ENCODE peak calls at places on chromosomes 4 and X, in nine cellular contexts. I is astrocyte of the spinal cord, F is GM23338, N is WTC11, H is GM20000, C is fibroblast of mammary gland, D is left ventricle myocardium inferior, T is progenitor cell of endocrine pancreas, J is nephron progenitor cell. V is an unnamed sample.

GRCh38 chrX:7925867-7926472 is 1.2 kb downstream of the PNPLA4 start:
- DNase-seq in I (peak; percentile 73), F (peak; percentile 71), N (peak; percentile 58), H (peak; percentile 39), C (peak; percentile 74), D (peak; percentile 28), T (peak; percentile 56), J (peak; percentile 69), V (peak; percentile 68)

GRCh38 chr4:28523791-28524190 is 1663.2 kb downstream of the STIM2 start:
- DNase-seq in I (no peak), F (no peak), N (no peak), H (no peak), C (no peak), D (no peak), T (no peak), J (no peak), V (no peak)

GRCh38 chr4:183321516-183321915 is 710 bp downstream of the CLDN24 start:
- DNase-seq in I (no peak), F (no peak), N (no peak), H (no peak), C (no peak), D (no peak), T (no peak), J (no peak), V (no peak)

GRCh38 chr4:157804986-157805385 is 367.8 kb downstream of the GASK1B start:
- DNase-seq in I (peak; percentile 12), F (peak; percentile 48), N (no peak), H (no peak), C (peak; percentile 13), D (no peak), T (no peak), J (no peak), V (no peak)

GRCh38 chr4:55661398-55662056 is 25.4 kb upstream of the NMU start:
- DNase-seq in I (no peak), F (no peak), N (no peak), H (no peak), C (no peak), D (no peak), T (no peak), J (no peak), V (no peak)

GRCh38 chrX:136063340-136064079 is 78.3 kb downstream of the SLC9A6 start:
- DNase-seq in I (peak; percentile 58), F (no peak), N (no peak), H (no peak), C (peak; percentile 37), D (no peak), T (no peak), J (no peak), V (peak; percentile 72)

GRCh38 chr4:25835384-25835783 is 27.4 kb downstream of the SEL1L3 start:
- DNase-seq in I (no peak), F (no peak), N (no peak), H (no peak), C (no peak), D (no peak), T (no peak), J (no peak), V (no peak)

GRCh38 chr4:106763044-106763443 is 273.1 kb downstream of the DKK2 start:
- DNase-seq in I (peak; percentile 18), F (peak; percentile 5), N (no peak), H (no peak), C (peak; percentile 6), D (no peak), T (no peak), J (no peak), V (peak; percentile 68)

GRCh38 chr4:128335541-128335940 is 47.9 kb upstream of the PGRMC2 start:
- DNase-seq in I (no peak), F (no peak), N (no peak), H (no peak), C (no peak), D (no peak), T (no peak), J (no peak), V (no peak)

GRCh38 chr4:78612398-78613005 is 60.9 kb downstream of the ANXA3 start:
- DNase-seq in I (peak; percentile 59), F (peak; percentile 58), N (no peak), H (peak; percentile 24), C (peak; percentile 69), D (no peak), T (no peak), J (no peak), V (no peak)

GRCh38 chr4:156968479-156968984 is 3.1 kb downstream of the PDGFC start:
- DNase-seq in I (peak; percentile 90), F (peak; percentile 85), N (peak; percentile 66), H (peak; percentile 60), C (peak; percentile 85), D (peak; percentile 36), T (peak; percentile 37), J (peak; percentile 73), V (peak; percentile 82)

GRCh38 chr4:48590884-48591283 is 100.8 kb downstream of the ZAR1 start:
- DNase-seq in I (no peak), F (no peak), N (no peak), H (no peak), C (no peak), D (no peak), T (no peak), J (no peak), V (no peak)

GRCh38 chr4:156751486-156751885 is 220.1 kb downstream of the PDGFC start:
- DNase-seq in I (peak; percentile 50), F (no peak), N (no peak), H (no peak), C (peak; percentile 43), D (no peak), T (no peak), J (no peak), V (no peak)

GRCh38 chr4:67428819-67429218 is 116.5 kb downstream of the CENPC start:
- DNase-seq in I (no peak), F (no peak), N (no peak), H (no peak), C (no peak), D (no peak), T (no peak), J (no peak), V (no peak)

GRCh38 chrX:118627084-118627758 is 100.2 kb upstream of the IL13RA1 start:
- DNase-seq in I (no peak), F (peak; percentile 14), N (no peak), H (no peak), C (peak; percentile 11), D (no peak), T (no peak), J (no peak), V (no peak)

GRCh38 chrX:33207056-33207455 is 4.3 kb downstream of the DMD start:
- DNase-seq in I (no peak), F (no peak), N (no peak), H (no peak), C (no peak), D (no peak), T (no peak), J (no peak), V (no peak)

GRCh38 chrX:44036336-44036735 is 63.1 kb upstream of the NDP start:
- DNase-seq in I (peak; percentile 76), F (no peak), N (no peak), H (no peak), C (peak; percentile 70), D (no peak), T (no peak), J (no peak), V (no peak)

GRCh38 chr4:75213480-75213879 is 280.6 kb downstream of the PARM1 start:
- DNase-seq in I (no peak), F (no peak), N (no peak), H (no peak), C (no peak), D (no peak), T (no peak), J (no peak), V (no peak)

GRCh38 chrX:43706786-43707185 is 50.7 kb downstream of the MAOA start:
- DNase-seq in I (no peak), F (no peak), N (no peak), H (no peak), C (peak; percentile 22), D (no peak), T (no peak), J (no peak), V (no peak)

GRCh38 chr4:25284466-25284865 is 28.1 kb upstream of the ZCCHC4 start:
- DNase-seq in I (no peak), F (no peak), N (no peak), H (no peak), C (no peak), D (no peak), T (no peak), J (no peak), V (no peak)

DNA sequence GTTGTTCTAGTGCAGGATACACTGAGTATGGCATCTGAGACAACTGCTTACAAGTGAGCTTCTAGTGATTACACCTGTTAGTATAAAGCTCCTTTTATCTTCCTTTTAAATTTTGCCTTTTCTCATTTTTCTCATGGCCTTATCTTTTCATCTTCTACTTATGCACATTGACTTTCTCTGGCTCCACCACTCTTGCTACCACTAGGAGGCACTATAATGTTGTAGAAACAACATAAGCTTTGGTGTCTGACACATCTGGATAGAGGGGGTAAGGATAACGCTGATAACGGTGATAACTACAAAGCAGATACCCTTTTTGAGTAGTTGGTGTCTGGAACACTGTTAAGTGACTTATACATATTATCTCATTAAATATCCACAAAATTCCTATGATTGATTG is 187.4 kb upstream of the TEX13C start:
- DNase-seq in I (no peak), F (peak; percentile 72), N (no peak), H (no peak), C (peak; percentile 2), D (no peak), T (no peak), J (no peak), V (no peak)
- TF ChIP-seq CTCF in I (no peak), F (peak; percentile 77), N (peak; percentile 27), H (no peak), C (peak; percentile 38), D (no peak), T (peak; percentile 55), J (peak; percentile 56), V (no peak)

GRCh38 chrX:15973299-15973698 is 118.7 kb upstream of the AP1S2 start:
- DNase-seq in I (peak; percentile 21), F (peak; percentile 48), N (peak; percentile 24), H (peak; percentile 10), C (peak; percentile 54), D (no peak), T (no peak), J (no peak), V (no peak)
- TF ChIP-seq CTCF in I (peak; percentile 54), F (peak; percentile 85), N (no peak), H (no peak), C (peak; percentile 55), D (peak; percentile 67), T (peak; percentile 25), J (peak; percentile 48), V (no peak)

DNA sequence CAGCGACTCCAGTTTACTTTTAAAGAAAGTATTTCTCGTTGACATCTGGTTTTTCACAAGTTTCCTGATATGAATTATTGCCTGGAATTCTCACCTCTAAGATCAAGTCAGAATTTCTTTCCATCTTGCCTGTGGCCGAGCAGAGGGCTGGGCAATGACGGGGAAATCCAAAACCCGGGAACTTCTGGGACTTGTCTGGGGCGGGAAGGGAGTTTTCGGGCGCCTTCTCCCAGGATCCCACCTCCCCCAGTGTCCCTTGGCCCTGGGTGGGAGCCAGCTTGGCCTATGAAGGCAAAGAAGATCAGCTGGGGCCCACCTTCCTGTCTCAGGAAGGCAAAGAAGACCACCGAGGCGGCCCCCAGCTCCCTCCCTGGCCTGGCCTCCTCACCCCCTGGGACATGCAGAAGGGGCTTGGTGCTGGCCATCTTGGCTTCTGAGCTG is 15.5 kb downstream of the SORCS2 start:
- DNase-seq in I (no peak), F (no peak), N (no peak), H (no peak), C (peak; percentile 57), D (no peak), T (no peak), J (no peak), V (no peak)
- TF ChIP-seq CTCF in I (no peak), F (no peak), N (no peak), H (no peak), C (no peak), D (no peak), T (no peak), J (no peak), V (no peak)

GRCh38 chrX:56751071-56751470 is 22.0 kb downstream of the NBDY start:
- DNase-seq in I (no peak), F (no peak), N (no peak), H (no peak), C (no peak), D (no peak), T (no peak), J (no peak), V (no peak)
- TF ChIP-seq CTCF in I (no peak), F (no peak), N (no peak), H (no peak), C (no peak), D (no peak), T (no peak), J (no peak), V (no peak)